ENCODE peak calls at places on chromosomes 11 and 22, in six cellular contexts. N is T-helper 1 cell; F is HL-60; O is activated naive CD8-positive, alpha-beta T cell treated with anti-CD3 and anti-CD28 coated beads, Interleukin-2, amount 50 U/mL, for 24 hours; U is naive thymus-derived CD8-positive, alpha-beta T cell; Z is GM06990. R is an unnamed sample.

GRCh38 chr11:35391922-35392813 is 27.2 kb downstream of the SLC1A2 start:
- DNase-seq in O (peak; percentile 91), N (peak; percentile 58), Z (peak; percentile 78), U (peak; percentile 67), F (peak; percentile 72), R (peak; percentile 79)

GRCh38 chr11:45289369-45289768 is 3.2 kb upstream of the SYT13 start:
- DNase-seq in F (no peak), N (no peak), U (no peak), Z (no peak), O (no peak), R (no peak)

GRCh38 chr11:134845474-134846435 is 433.7 kb upstream of the B3GAT1 start:
- DNase-seq in N (no peak), U (no peak), Z (no peak), O (no peak), F (no peak), R (no peak)

GRCh38 chr22:44379817-44380560 is 67.2 kb upstream of the SHISAL1 start:
- DNase-seq in U (no peak), F (no peak), N (no peak), Z (no peak), O (no peak), R (no peak)

GRCh38 chr22:22942511-22943329 is 55.1 kb downstream of the IGLL5 start:
- DNase-seq in O (peak; percentile 82), U (peak; percentile 47), N (peak; percentile 55), Z (peak; percentile 73), F (peak; percentile 68), R (peak; percentile 61)

GRCh38 chr11:35590412-35590811 is 27.8 kb upstream of the FJX1 start:
- DNase-seq in N (no peak), F (no peak), U (no peak), O (no peak), Z (no peak), R (no peak)

GRCh38 chr22:17910561-17911311 is 113.6 kb downstream of the MICAL3 start:
- DNase-seq in O (no peak), F (no peak), Z (no peak), N (no peak), U (no peak), R (no peak)

GRCh38 chr11:7672960-7673723 is at the start of gene CYB5R2:
- DNase-seq in U (no peak), N (no peak), F (no peak), Z (peak; percentile 46), O (peak; percentile 15), R (no peak)

GRCh38 chr11:8259316-8259995 is 4.2 kb downstream of the LMO1 start:
- DNase-seq in U (no peak), N (no peak), F (no peak), O (no peak), Z (no peak), R (no peak)

GRCh38 chr11:3942956-3943497 is 87.6 kb downstream of the STIM1 start:
- DNase-seq in N (no peak), F (no peak), O (no peak), U (no peak), Z (no peak), R (no peak)

GRCh38 chr11:45267660-45268340 is 18.3 kb downstream of the SYT13 start:
- DNase-seq in U (no peak), N (no peak), F (no peak), Z (no peak), O (no peak), R (no peak)

GRCh38 chr11:2471804-2472096 is 26.9 kb downstream of the KCNQ1 start:
- DNase-seq in Z (no peak), F (no peak), N (no peak), O (no peak), U (no peak), R (no peak)

GRCh38 chr11:124745270-124745834 is 5.6 kb downstream of the NRGN start:
- DNase-seq in O (no peak), F (no peak), N (no peak), Z (no peak), U (no peak), R (no peak)

GRCh38 chr11:14095882-14096281 is 133.4 kb downstream of the SPON1 start:
- DNase-seq in F (no peak), N (no peak), U (no peak), O (no peak), Z (no peak), R (no peak)

GRCh38 chr22:43782448-43782847 is 29.7 kb downstream of the EFCAB6 start:
- DNase-seq in U (no peak), N (no peak), F (no peak), O (no peak), Z (no peak), R (no peak)

GRCh38 chr11:75105462-75105925 is 8.8 kb upstream of the OR2AT4 start:
- DNase-seq in Z (no peak), N (no peak), F (no peak), U (no peak), O (no peak), R (no peak)

GRCh38 chr11:64969209-64969608 is 2.7 kb downstream of the MAJIN start:
- DNase-seq in O (no peak), F (no peak), Z (no peak), U (no peak), N (no peak), R (no peak)

GRCh38 chr22:19998232-19998951 is 18.2 kb downstream of the ARVCF start:
- DNase-seq in F (no peak), Z (no peak), O (no peak), U (no peak), N (no peak), R (no peak)

GRCh38 chr22:23219787-23220484 is 39.6 kb downstream of the BCR start:
- DNase-seq in U (no peak), N (no peak), Z (peak; percentile 71), O (peak; percentile 76), F (peak; percentile 89), R (no peak)

GRCh38 chr22:30079952-30080533 is at the start of gene HORMAD2:
- DNase-seq in F (no peak), U (no peak), O (no peak), Z (peak; percentile 79), N (no peak), R (no peak)

GRCh38 chr22:31278643-31279326 is 13.5 kb downstream of the PIK3IP1 start:
- DNase-seq in U (peak; percentile 55), O (no peak), N (no peak), F (no peak), Z (no peak), R (peak; percentile 34)

GRCh38 chr11:1165256-1166041 is 7.7 kb downstream of the MUC5AC start:
- DNase-seq in Z (no peak), F (no peak), U (no peak), O (no peak), N (no peak), R (no peak)

GRCh38 chr11:59102259-59102765 is 4.7 kb upstream of the FAM111B start:
- DNase-seq in Z (peak; percentile 88), U (peak; percentile 5), N (peak; percentile 16), O (peak; percentile 74), F (peak; percentile 50), R (no peak)